ENCODE peak calls at places on chromosomes 7 and 10, in seven cellular contexts. K, R, T, W, X, M and S are unnamed samples. For H3K4me1, the result is how much of the 10 kb centered on the place peaks cover.

GRCh38 chr10:80324086-80324485 is 32.5 kb downstream of the DYDC1 start:
- DNase-seq in K (no peak), R (no peak), T (peak), W (peak), X (no peak), M (no peak), S (no peak)

GRCh38 chr10:7084255-7085005 is 326.4 kb downstream of the SFMBT2 start:
- DNase-seq in K (no peak), R (no peak), T (peak), W (peak), X (no peak), M (no peak), S (no peak)

GRCh38 chr10:93991596-93992284 is 2.0 kb upstream of the PLCE1 start:
- DNase-seq in K (peak), R (peak), T (peak), W (peak), X (peak), M (no peak), S (peak)

GRCh38 chr7:128920913-128921582 is 10.5 kb upstream of the KCP start:
- DNase-seq in K (no peak), R (peak), T (no peak), W (no peak), X (no peak), M (peak), S (no peak)

GRCh38 chr10:48526371-48526821 is 78.5 kb downstream of the ARHGAP22 start:
- DNase-seq in K (no peak), R (peak), T (peak), W (peak), X (no peak), M (no peak), S (peak)

GRCh38 chr10:78960316-78960800 is 108.4 kb upstream of the ZMIZ1 start:
- DNase-seq in K (no peak), R (no peak), T (peak), W (peak), X (peak), M (no peak), S (no peak)

GRCh38 chr10:25097669-25098411 is 77.0 kb upstream of the GPR158 start:
- DNase-seq in K (no peak), R (no peak), T (no peak), W (no peak), X (peak), M (no peak), S (no peak)

GRCh38 chr7:69433086-69433485 is 165.2 kb upstream of the AUTS2 start:
- DNase-seq in K (no peak), R (no peak), T (no peak), W (no peak), X (no peak), M (no peak), S (no peak)

GRCh38 chr7:155342313-155342712 is 44.6 kb downstream of the INSIG1 start:
- DNase-seq in K (no peak), R (no peak), T (no peak), W (no peak), X (no peak), M (no peak), S (no peak)

GRCh38 chr10:114349505-114350211 is 54.6 kb downstream of the AFAP1L2 start:
- DNase-seq in K (no peak), R (no peak), T (no peak), W (peak), X (peak), M (no peak), S (no peak)

GRCh38 chr10:78911533-78912340 is 157.0 kb upstream of the ZMIZ1 start:
- DNase-seq in K (no peak), R (no peak), T (no peak), W (no peak), X (no peak), M (no peak), S (no peak)

GRCh38 chr10:16787361-16787791 is 29.8 kb downstream of the RSU1 start:
- DNase-seq in K (no peak), R (no peak), T (no peak), W (no peak), X (no peak), M (no peak), S (no peak)

GRCh38 chr7:34842782-34843181 is 184.8 kb downstream of the NPSR1 start:
- DNase-seq in K (no peak), R (no peak), T (no peak), W (peak), X (no peak), M (no peak), S (no peak)

GRCh38 chr10:58579011-58579655 is 66.5 kb downstream of the BICC1 start:
- DNase-seq in K (peak), R (no peak), T (no peak), W (no peak), X (no peak), M (no peak), S (no peak)

GRCh38 chr10:77296534-77297369 is 340.9 kb downstream of the KCNMA1 start:
- DNase-seq in K (no peak), R (no peak), T (no peak), W (no peak), X (no peak), M (no peak), S (no peak)

GRCh38 chr10:50604823-50605222 is 18.9 kb downstream of the SGMS1 start:
- DNase-seq in K (no peak), R (no peak), T (no peak), W (peak), X (peak), M (no peak), S (no peak)

GRCh38 chr7:37149019-37149814 is 299.4 kb downstream of the ELMO1 start:
- DNase-seq in K (peak), R (no peak), T (no peak), W (no peak), X (no peak), M (no peak), S (no peak)

GRCh38 chr10:13894412-13895093 is 307.8 kb downstream of the PRPF18 start:
- DNase-seq in K (peak), R (no peak), T (peak), W (no peak), X (peak), M (no peak), S (no peak)

GRCh38 chr7:16078076-16078952 is 343.0 kb downstream of the CRPPA start:
- DNase-seq in K (peak), R (no peak), T (peak), W (peak), X (peak), M (no peak), S (peak)

GRCh38 chr7:157488966-157489365 is 152.2 kb downstream of the DNAJB6 start:
- DNase-seq in K (no peak), R (peak), T (no peak), W (no peak), X (no peak), M (no peak), S (no peak)

GRCh38 chr7:46397591-46397990 is 476.5 kb upstream of the IGFBP3 start:
- DNase-seq in K (no peak), R (no peak), T (no peak), W (no peak), X (peak), M (no peak), S (no peak)

GRCh38 chr10:4174197-4174596 is 389.2 kb upstream of the KLF6 start:
- DNase-seq in K (peak), R (peak), T (no peak), W (no peak), X (no peak), M (peak), S (no peak)

GRCh38 chr10:110840225-110840922 is 31.4 kb upstream of the PDCD4 start:
- DNase-seq in K (no peak), R (no peak), T (no peak), W (no peak), X (no peak), M (no peak), S (no peak)

GRCh38 chr7:4749798-4750197 is 25.6 kb upstream of the AP5Z1 start:
- DNase-seq in K (no peak), R (no peak), T (no peak), W (no peak), X (no peak), M (no peak), S (no peak)

GRCh38 chr10:75589895-75590654 is 158.7 kb downstream of the LRMDA start:
- DNase-seq in K (no peak), R (no peak), T (no peak), W (no peak), X (no peak), M (no peak), S (no peak)

GRCh38 chr7:23067271-23067670 is 38.3 kb upstream of the KLHL7 start:
- DNase-seq in K (no peak), R (no peak), T (peak), W (no peak), X (no peak), M (no peak), S (no peak)

GRCh38 chr10:103854687-103855423 is 521 bp downstream of the SH3PXD2A start:
- DNase-seq in K (peak), R (peak), T (peak), W (peak), X (peak), M (peak), S (no peak)
- H3K4me1 ChIP-seq in K (under half), R (under half), T (under half), W (under half), X (under half), M (under half), S (under half)

GRCh38 chr10:131820626-131821025 is 80.2 kb upstream of the PPP2R2D start:
- DNase-seq in K (no peak), R (peak), T (no peak), W (no peak), X (no peak), M (no peak), S (no peak)

GRCh38 chr10:131816941-131817700 is 83.7 kb upstream of the PPP2R2D start:
- DNase-seq in K (no peak), R (no peak), T (no peak), W (no peak), X (no peak), M (no peak), S (no peak)

GRCh38 chr10:131819241-131820072 is 81.4 kb upstream of the PPP2R2D start:
- DNase-seq in K (no peak), R (peak), T (no peak), W (no peak), X (no peak), M (peak), S (no peak)

GRCh38 chr10:131817866-131818509 is 82.8 kb upstream of the PPP2R2D start:
- DNase-seq in K (no peak), R (no peak), T (no peak), W (no peak), X (no peak), M (peak), S (no peak)

GRCh38 chr10:131818510-131819234 is 82.1 kb upstream of the PPP2R2D start:
- DNase-seq in K (no peak), R (no peak), T (no peak), W (no peak), X (no peak), M (peak), S (no peak)
- H4K8ac ChIP-seq in K (no peak), R (no peak), T (no peak), W (no peak), X (no peak), M (no peak), S (no peak)

GRCh38 chr10:654647-654996 is 34.8 kb downstream of the DIP2C start:
- DNase-seq in K (no peak), R (no peak), T (no peak), W (no peak), X (peak), M (peak), S (no peak)
- H3K4me1 ChIP-seq in K (under half), R (under half), T (under half), W (under half), X (under half), M (under half), S (under half)

GRCh38 chr10:121614746-121615145 is 16.5 kb upstream of the FGFR2 start:
- DNase-seq in K (no peak), R (no peak), T (no peak), W (no peak), X (no peak), M (no peak), S (no peak)
- H4K8ac ChIP-seq in K (no peak), R (no peak), T (no peak), W (no peak), X (no peak), M (no peak), S (no peak)

GRCh38 chr10:130212736-130213135 is 76.5 kb downstream of the GLRX3 start:
- DNase-seq in K (no peak), R (no peak), T (no peak), W (no peak), X (no peak), M (no peak), S (no peak)
- H3K4me1 ChIP-seq in K (under half), R (under half), T (under half), W (under half), X (under half), M (under half), S (under half)

GRCh38 chr10:71659050-71659738 is 60.4 kb downstream of the C10orf105 start:
- DNase-seq in K (peak), R (peak), T (no peak), W (no peak), X (no peak), M (no peak), S (peak)

GRCh38 chr10:71659739-71660136 is 59.8 kb downstream of the C10orf105 start:
- DNase-seq in K (no peak), R (no peak), T (no peak), W (no peak), X (no peak), M (no peak), S (no peak)

GRCh38 chr10:71658349-71658745 is 61.2 kb downstream of the C10orf105 start:
- DNase-seq in K (no peak), R (no peak), T (no peak), W (no peak), X (no peak), M (no peak), S (no peak)

GRCh38 chr10:71656220-71656619 is 63.4 kb downstream of the C10orf105 start:
- DNase-seq in K (no peak), R (no peak), T (no peak), W (no peak), X (no peak), M (no peak), S (no peak)

DNA sequence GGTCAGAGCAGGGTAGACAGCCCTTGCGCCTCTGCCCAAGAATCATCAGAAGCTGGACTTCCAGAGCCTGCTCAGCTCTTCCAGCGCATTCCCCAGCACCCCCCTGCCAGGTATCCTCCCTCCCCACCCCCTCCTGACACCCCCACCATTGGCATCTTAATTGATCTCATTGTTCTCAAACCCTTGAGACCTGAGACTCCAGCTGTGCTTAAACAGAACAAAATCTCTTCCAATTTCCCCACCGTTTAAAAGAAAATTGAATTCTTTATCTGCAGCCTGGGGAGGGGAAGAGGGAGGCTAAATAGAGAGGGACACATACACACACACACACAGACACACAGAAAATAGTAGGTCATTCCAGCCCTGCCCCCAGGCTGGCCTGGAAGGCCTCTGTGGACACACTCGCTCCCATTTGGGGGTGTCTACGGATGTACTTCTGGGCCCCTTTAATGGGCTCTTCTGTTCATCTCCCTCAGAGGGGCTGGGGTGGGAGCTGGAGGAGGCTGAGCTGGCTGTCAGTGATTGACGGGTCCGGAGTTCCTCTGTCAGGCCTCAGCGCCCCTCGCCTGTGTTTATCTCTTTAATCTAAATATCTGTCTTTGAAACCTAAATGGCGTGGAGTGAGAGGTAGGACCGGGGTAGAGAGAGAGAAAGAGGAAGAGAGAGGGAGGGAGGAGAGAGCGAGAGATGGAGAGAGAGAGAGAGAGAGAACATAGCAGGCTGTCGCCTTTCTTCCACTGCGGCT is 61.8 kb downstream of the C10orf105 start:
- DNase-seq in K (peak), R (peak), T (no peak), W (no peak), X (no peak), M (peak), S (peak)
- H4K8ac ChIP-seq in K (no peak), R (no peak), T (no peak), W (no peak), X (no peak), M (no peak), S (no peak)

DNA sequence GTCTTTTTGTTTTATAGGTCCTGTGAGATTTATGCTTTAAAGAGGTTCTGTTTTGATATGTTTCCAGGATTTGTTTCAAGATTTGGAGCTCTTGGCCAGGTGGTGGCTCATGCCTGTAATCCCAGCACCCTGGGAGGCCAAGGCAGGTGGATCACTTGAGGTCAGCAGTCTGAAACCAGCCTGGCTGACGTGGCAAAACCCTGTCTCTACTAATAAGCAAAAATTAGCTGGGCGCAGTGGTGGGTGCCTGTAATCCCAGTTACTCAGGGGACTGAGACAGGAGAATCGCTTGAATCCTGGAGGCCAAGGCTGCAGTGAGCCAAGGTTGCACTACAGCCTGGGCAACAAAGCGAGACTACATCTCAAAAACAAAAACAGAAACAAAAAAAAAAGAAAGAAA is 8.3 kb upstream of the HYAL4 start:
- DNase-seq in K (no peak), R (no peak), T (no peak), W (no peak), X (peak), M (no peak), S (no peak)
- H3K4me1 ChIP-seq in K (under half), R (under half), T (under half), W (under half), X (under half), M (under half), S (under half)